ENCODE peak calls at places on chromosome 6, in eight cellular contexts. H is NB4, Z is tibial nerve, X is fibroblast of lung, F is endothelial cell, O is foreskin fibroblast, N is GM20000, L is choroid plexus epithelial cell. M is an unnamed sample.

GRCh38 chr6:43785220-43785752 is 15.3 kb downstream of the VEGFA start:
- DNase-seq in H (no peak), Z (no peak), X (no peak), F (no peak), O (no peak), N (no peak), L (no peak), M (no peak)

GRCh38 chr6:158047120-158047518 is 65.5 kb downstream of the SYNJ2 start:
- DNase-seq in H (peak), Z (no peak), X (peak), F (no peak), O (peak), N (no peak), L (no peak), M (no peak)

GRCh38 chr6:9161731-9162130 is 726.4 kb upstream of the SLC35B3 start:
- DNase-seq in H (no peak), Z (no peak), X (no peak), F (no peak), O (no peak), N (no peak), L (no peak), M (no peak)

GRCh38 chr6:162622572-162622971 is 105.0 kb downstream of the PRKN start:
- DNase-seq in H (no peak), Z (no peak), X (no peak), F (no peak), O (no peak), N (no peak), L (no peak), M (no peak)

GRCh38 chr6:158703121-158703839 is 53.4 kb downstream of the SYTL3 start:
- DNase-seq in H (no peak), Z (no peak), X (no peak), F (no peak), O (no peak), N (no peak), L (no peak), M (no peak)

GRCh38 chr6:126352514-126352913 is 12.6 kb downstream of the CENPW start:
- DNase-seq in H (no peak), Z (no peak), X (no peak), F (no peak), O (no peak), N (no peak), L (no peak), M (no peak)

GRCh38 chr6:168054663-168055560 is 24.1 kb downstream of the FRMD1 start:
- DNase-seq in H (no peak), Z (no peak), X (no peak), F (no peak), O (no peak), N (no peak), L (no peak), M (no peak)

GRCh38 chr6:13762648-13763441 is 51.2 kb upstream of the RANBP9 start:
- DNase-seq in H (peak), Z (no peak), X (peak), F (no peak), O (peak), N (no peak), L (peak), M (no peak)

GRCh38 chr6:72653032-72653431 is 31.2 kb downstream of the KCNQ5 start:
- DNase-seq in H (no peak), Z (no peak), X (no peak), F (no peak), O (no peak), N (no peak), L (no peak), M (no peak)

GRCh38 chr6:144195671-144196070 is 45.4 kb downstream of the STX11 start:
- DNase-seq in H (no peak), Z (no peak), X (peak), F (no peak), O (no peak), N (no peak), L (peak), M (no peak)

GRCh38 chr6:71012871-71013456 is 56.1 kb upstream of the B3GAT2 start:
- DNase-seq in H (peak), Z (no peak), X (peak), F (peak), O (peak), N (peak), L (peak), M (no peak)

GRCh38 chr6:47288245-47289090 is 21.2 kb downstream of the TNFRSF21 start:
- DNase-seq in H (no peak), Z (no peak), X (no peak), F (no peak), O (no peak), N (no peak), L (no peak), M (no peak)

GRCh38 chr6:168420084-168420483 is 20.9 kb upstream of the SMOC2 start:
- DNase-seq in H (no peak), Z (no peak), X (no peak), F (no peak), O (no peak), N (no peak), L (no peak), M (no peak)

GRCh38 chr6:37006793-37007339 is 1.4 kb downstream of the FGD2 start:
- DNase-seq in H (no peak), Z (no peak), X (peak), F (no peak), O (peak), N (no peak), L (no peak), M (no peak)

GRCh38 chr6:87151786-87152527 is 3.4 kb upstream of the ZNF292 start:
- DNase-seq in H (peak), Z (peak), X (peak), F (peak), O (peak), N (peak), L (peak), M (peak)

GRCh38 chr6:116764961-116765841 is at the start of gene FAM162B:
- DNase-seq in H (no peak), Z (peak), X (peak), F (peak), O (peak), N (no peak), L (peak), M (peak)

GRCh38 chr6:72984981-72985665 is 240.2 kb downstream of the KHDC1L start:
- DNase-seq in H (peak), Z (no peak), X (peak), F (no peak), O (no peak), N (no peak), L (no peak), M (no peak)

GRCh38 chr6:11197846-11198245 is 34.6 kb downstream of the NEDD9 start:
- DNase-seq in H (no peak), Z (no peak), X (no peak), F (no peak), O (no peak), N (no peak), L (no peak), M (no peak)

GRCh38 chr6:142087950-142088857 is 44.5 kb upstream of the GJE1 start:
- DNase-seq in H (no peak), Z (no peak), X (no peak), F (no peak), O (no peak), N (no peak), L (no peak), M (no peak)

GRCh38 chr6:142254513-142254912 is 47.3 kb upstream of the ADGRG6 start:
- DNase-seq in H (no peak), Z (no peak), X (no peak), F (no peak), O (no peak), N (no peak), L (no peak), M (no peak)

GRCh38 chr6:166640342-166641043 is 13.4 kb upstream of the RPS6KA2 start:
- DNase-seq in H (no peak), Z (no peak), X (no peak), F (peak), O (no peak), N (no peak), L (peak), M (no peak)

GRCh38 chr6:15213838-15214398 is 32.0 kb upstream of the JARID2 start:
- DNase-seq in H (no peak), Z (no peak), X (no peak), F (no peak), O (no peak), N (no peak), L (no peak), M (no peak)

GRCh38 chr6:16106991-16107787 is 21.7 kb upstream of the MYLIP start:
- DNase-seq in H (no peak), Z (no peak), X (no peak), F (no peak), O (no peak), N (no peak), L (no peak), M (no peak)

GRCh38 chr6:48919555-48919954 is 543.5 kb downstream of the MMUT start:
- DNase-seq in H (no peak), Z (no peak), X (no peak), F (no peak), O (no peak), N (no peak), L (no peak), M (no peak)

GRCh38 chr6:90537723-90538407 is 49.0 kb downstream of the MAP3K7 start:
- DNase-seq in H (peak), Z (no peak), X (peak), F (no peak), O (peak), N (peak), L (peak), M (no peak)

GRCh38 chr6:129817332-129817731 is 43.8 kb downstream of the TMEM244 start:
- DNase-seq in H (no peak), Z (no peak), X (no peak), F (no peak), O (no peak), N (no peak), L (no peak), M (no peak)

GRCh38 chr6:34709386-34709785 is 12.8 kb upstream of the ILRUN start:
- DNase-seq in H (no peak), Z (no peak), X (peak), F (no peak), O (peak), N (no peak), L (peak), M (no peak)

GRCh38 chr6:7052441-7052936 is 55.3 kb upstream of the RREB1 start:
- DNase-seq in H (peak), Z (no peak), X (peak), F (peak), O (peak), N (peak), L (peak), M (no peak)

GRCh38 chr6:163816441-163816840 is 401.9 kb downstream of the QKI start:
- DNase-seq in H (no peak), Z (no peak), X (peak), F (no peak), O (peak), N (no peak), L (no peak), M (no peak)

GRCh38 chr6:6057442-6058053 is 50.8 kb upstream of the NRN1 start:
- DNase-seq in H (peak), Z (no peak), X (peak), F (peak), O (peak), N (peak), L (peak), M (no peak)

GRCh38 chr6:43199912-43200311 is 17.9 kb downstream of the CUL9 start:
- DNase-seq in H (no peak), Z (no peak), X (no peak), F (no peak), O (no peak), N (no peak), L (no peak), M (no peak)

GRCh38 chr6:33323623-33323948 is 6.0 kb upstream of the ZBTB22 start:
- DNase-seq in H (no peak), Z (no peak), X (no peak), F (no peak), O (no peak), N (no peak), L (no peak), M (no peak)

GRCh38 chr6:33824461-33825154 is 20.8 kb upstream of the MLN start:
- DNase-seq in H (no peak), Z (no peak), X (no peak), F (peak), O (no peak), N (no peak), L (peak), M (no peak)

GRCh38 chr6:53894086-53894485 is 99.3 kb downstream of the LRRC1 start:
- DNase-seq in H (peak), Z (no peak), X (peak), F (no peak), O (peak), N (no peak), L (peak), M (no peak)

GRCh38 chr6:39075010-39075738 is 26.6 kb downstream of the GLP1R start:
- DNase-seq in H (no peak), Z (no peak), X (no peak), F (no peak), O (no peak), N (no peak), L (no peak), M (no peak)

GRCh38 chr6:155426408-155426945 is 29.2 kb downstream of the NOX3 start:
- DNase-seq in H (no peak), Z (no peak), X (no peak), F (no peak), O (no peak), N (no peak), L (no peak), M (no peak)

GRCh38 chr6:68777956-68778355 is 142.9 kb downstream of the ADGRB3 start:
- DNase-seq in H (no peak), Z (no peak), X (peak), F (no peak), O (peak), N (no peak), L (peak), M (no peak)

GRCh38 chr6:96499781-96500180 is 21.8 kb upstream of the UFL1 start:
- DNase-seq in H (no peak), Z (no peak), X (no peak), F (no peak), O (no peak), N (no peak), L (no peak), M (no peak)

DNA sequence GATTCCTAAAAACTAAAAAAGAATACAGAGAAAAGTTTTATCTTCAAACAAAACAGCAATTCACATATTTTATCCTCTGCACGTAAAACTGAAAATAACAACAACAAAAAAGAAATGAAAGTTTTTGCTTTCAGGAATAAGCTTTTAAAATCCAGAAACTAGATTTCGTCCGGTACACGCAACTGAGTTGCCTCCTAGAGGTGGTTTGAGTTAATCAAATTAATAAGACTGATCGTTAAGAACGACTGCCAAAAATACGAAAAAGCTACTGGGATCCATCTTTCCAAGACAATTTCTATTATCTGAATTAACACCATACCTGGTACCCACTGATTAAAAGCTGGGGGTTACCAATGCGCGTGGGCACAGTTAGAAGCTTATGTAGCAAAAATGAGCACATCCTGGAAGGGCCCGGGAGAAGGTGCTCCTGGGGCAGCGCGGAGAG is 679 bp downstream of the PDCD2 start:
- DNase-seq in H (no peak), Z (no peak), X (no peak), F (no peak), O (no peak), N (peak), L (peak), M (no peak)
- TF ChIP-seq CTCF in H (peak), Z (no peak), X (peak), F (no peak), O (no peak), N (no peak), L (no peak), M (peak)

GRCh38 chr6:132798820-132799538 is 542 bp upstream of the SLC18B1 start:
- DNase-seq in H (peak), Z (peak), X (peak), F (peak), O (peak), N (peak), L (peak), M (peak)
- TF ChIP-seq CTCF in H (peak), Z (peak), X (peak), F (peak), O (peak), N (peak), L (peak), M (peak)

GRCh38 chr6:30544666-30545272 is 11.5 kb downstream of the GNL1 start:
- DNase-seq in H (peak), Z (no peak), X (peak), F (no peak), O (peak), N (peak), L (peak), M (no peak)

GRCh38 chr6:30541515-30542403 is 14.5 kb downstream of the GNL1 start:
- DNase-seq in H (peak), Z (peak), X (peak), F (peak), O (peak), N (peak), L (peak), M (peak)

GRCh38 chr6:30542404-30542725 is 13.9 kb downstream of the GNL1 start:
- DNase-seq in H (no peak), Z (no peak), X (no peak), F (no peak), O (peak), N (no peak), L (no peak), M (no peak)

GRCh38 chr6:30543824-30544223 is 12.5 kb downstream of the GNL1 start:
- DNase-seq in H (no peak), Z (no peak), X (no peak), F (no peak), O (no peak), N (no peak), L (no peak), M (no peak)

GRCh38 chr6:30542915-30543314 is 13.4 kb downstream of the GNL1 start:
- DNase-seq in H (no peak), Z (no peak), X (peak), F (peak), O (peak), N (no peak), L (peak), M (no peak)
- TF ChIP-seq CTCF in H (no peak), Z (no peak), X (peak), F (no peak), O (peak), N (no peak), L (peak), M (no peak)

GRCh38 chr6:2396856-2397640 is 151.6 kb upstream of the GMDS start:
- DNase-seq in H (no peak), Z (peak), X (peak), F (no peak), O (peak), N (no peak), L (peak), M (no peak)

DNA sequence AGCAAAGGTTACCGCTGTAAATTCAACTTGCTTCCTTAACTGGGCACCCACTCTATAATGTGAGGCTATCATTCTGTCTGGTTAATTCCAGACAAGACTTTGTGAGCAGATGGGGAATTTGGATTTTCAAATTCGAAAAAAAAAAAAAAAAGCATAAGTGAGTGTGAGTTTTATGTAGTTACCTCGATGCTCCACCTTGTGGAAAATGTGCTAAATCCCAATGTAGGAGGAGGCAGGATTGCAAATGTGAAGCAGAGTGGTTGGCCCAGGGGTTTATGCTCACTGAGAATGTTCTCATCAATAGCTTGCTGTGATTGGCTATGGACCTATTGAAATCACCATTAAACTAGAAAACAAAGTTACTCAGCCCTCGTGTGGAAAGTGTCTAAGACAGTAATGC is 150.9 kb upstream of the GMDS start:
- DNase-seq in H (no peak), Z (no peak), X (no peak), F (no peak), O (no peak), N (no peak), L (no peak), M (no peak)
- TF ChIP-seq CTCF in H (no peak), Z (no peak), X (no peak), F (no peak), O (no peak), N (no peak), L (peak), M (no peak)

DNA sequence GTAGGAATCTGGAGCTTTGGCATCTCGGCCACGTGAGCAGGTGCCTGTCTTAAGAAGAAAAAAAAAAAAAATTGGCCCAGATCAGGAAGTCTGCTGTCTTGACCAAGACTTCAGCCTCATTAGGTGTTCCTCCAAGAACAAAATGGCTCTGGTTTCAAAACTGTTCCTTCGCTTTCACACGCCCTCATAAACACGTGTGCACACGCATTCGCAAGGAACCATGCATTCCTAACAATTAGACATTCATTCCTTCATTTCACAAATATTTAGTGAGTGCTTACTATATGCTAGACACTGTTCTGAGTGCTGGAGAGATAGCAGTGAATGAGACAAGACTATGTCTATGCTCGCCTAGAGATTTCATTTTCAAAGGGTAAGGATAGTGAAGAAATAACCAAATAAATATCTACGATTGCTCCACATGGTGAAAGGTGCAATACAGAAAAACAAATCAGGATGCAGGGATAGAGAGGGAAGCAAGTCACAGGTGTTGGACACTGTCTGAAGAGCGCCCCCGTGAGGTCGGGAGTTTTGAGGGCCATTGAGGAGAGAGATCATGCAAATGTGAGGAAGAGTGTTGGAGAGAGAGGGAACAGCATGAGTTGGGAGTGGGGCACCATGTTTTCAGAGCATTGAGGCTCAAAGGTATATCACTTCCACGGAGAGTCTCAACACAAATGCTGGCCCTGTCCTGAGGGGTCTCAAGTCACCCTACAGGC is 53.3 kb downstream of the CCDC170 start:
- DNase-seq in H (peak), Z (no peak), X (no peak), F (no peak), O (no peak), N (no peak), L (no peak), M (no peak)
- TF ChIP-seq CTCF in H (peak), Z (no peak), X (no peak), F (no peak), O (no peak), N (no peak), L (peak), M (no peak)

GRCh38 chr6:139164001-139164400 is 29.1 kb downstream of the HECA start:
- DNase-seq in H (peak), Z (no peak), X (no peak), F (no peak), O (no peak), N (no peak), L (no peak), M (no peak)
- TF ChIP-seq CTCF in H (no peak), Z (no peak), X (no peak), F (no peak), O (no peak), N (no peak), L (peak), M (no peak)

GRCh38 chr6:88741071-88741470 is 222.3 kb downstream of the RNGTT start:
- DNase-seq in H (no peak), Z (no peak), X (no peak), F (no peak), O (no peak), N (no peak), L (no peak), M (no peak)
- TF ChIP-seq CTCF in H (no peak), Z (no peak), X (no peak), F (no peak), O (no peak), N (no peak), L (no peak), M (no peak)

GRCh38 chr6:159832941-159833340 is 32.9 kb downstream of the PNLDC1 start:
- DNase-seq in H (no peak), Z (no peak), X (no peak), F (no peak), O (peak), N (no peak), L (no peak), M (no peak)
- TF ChIP-seq CTCF in H (no peak), Z (no peak), X (no peak), F (no peak), O (no peak), N (no peak), L (no peak), M (no peak)

GRCh38 chr6:99219788-99220187 is 129.7 kb downstream of the FAXC start:
- DNase-seq in H (no peak), Z (no peak), X (no peak), F (peak), O (no peak), N (peak), L (peak), M (peak)
- TF ChIP-seq CTCF in H (peak), Z (no peak), X (no peak), F (no peak), O (no peak), N (peak), L (peak), M (peak)

M was measured in progenitor cell of endocrine pancreas.